ENCODE peak calls at places on chromosomes 3 and 15, in nine cellular contexts. P is aorta; D is C1 segment of cervical spinal cord; S is ascending aorta; F is T-helper 2 cell; R is activated B cell treated with CpG ODN at 0.5 μM for 24 hours; Z is stimulated activated naive CD4-positive, alpha-beta T cell; X is iPS-NIHi11; H is NB4. A is an unnamed sample.
A peak's percentile ranks its signal among the peaks of the same experiment; 100 is the strongest.

GRCh38 chr3:127999509-128000106 is 52.6 kb upstream of the SEC61A1 start:
- DNase-seq in R (no peak), F (no peak), X (no peak), H (no peak), D (no peak), Z (no peak), S (no peak), P (no peak), A (no peak)

GRCh38 chr3:28958656-28959055 is 322.2 kb upstream of the RBMS3 start:
- DNase-seq in X (no peak), F (no peak), D (no peak), H (no peak), Z (no peak), S (no peak), R (no peak), P (no peak), A (no peak)

GRCh38 chr3:111807826-111808225 is 51.2 kb upstream of the PHLDB2 start:
- DNase-seq in X (no peak), F (no peak), P (no peak), H (no peak), Z (no peak), R (no peak), S (no peak), D (no peak), A (no peak)

GRCh38 chr3:188154758-188155574 is 1.0 kb downstream of the LPP start:
- DNase-seq in X (no peak), Z (no peak), D (no peak), H (no peak), F (no peak), P (no peak), R (no peak), S (no peak), A (no peak)

GRCh38 chr15:76071816-76072215 is 12.0 kb downstream of the TMEM266 start:
- DNase-seq in F (no peak), H (no peak), X (no peak), D (no peak), P (no peak), S (no peak), Z (no peak), R (no peak), A (no peak)

GRCh38 chr3:169304716-169305115 is 358.8 kb downstream of the MECOM start:
- DNase-seq in X (no peak), S (no peak), Z (no peak), R (no peak), F (no peak), D (no peak), P (no peak), H (no peak), A (no peak)

GRCh38 chr3:189664311-189664710 is 33.1 kb downstream of the TP63 start:
- DNase-seq in P (no peak), Z (no peak), X (peak; percentile 12), R (no peak), S (no peak), D (no peak), F (no peak), H (peak; percentile 50), A (peak; percentile 88)

GRCh38 chr3:127688416-127689265 is 15.9 kb downstream of the ABTB1 start:
- DNase-seq in F (no peak), H (no peak), R (peak; percentile 5), X (no peak), Z (no peak), S (no peak), P (peak; percentile 73), D (no peak), A (no peak)

GRCh38 chr3:96657710-96658109 is 156.7 kb upstream of the EPHA6 start:
- DNase-seq in P (no peak), S (no peak), X (no peak), D (no peak), H (no peak), R (no peak), F (no peak), Z (no peak), A (no peak)

GRCh38 chr15:85766007-85766831 is 28.5 kb downstream of the KLHL25 start:
- DNase-seq in D (no peak), X (no peak), H (no peak), R (no peak), S (no peak), Z (no peak), F (no peak), P (no peak), A (no peak)

GRCh38 chr3:185825639-185826481 is 1.0 kb upstream of the IGF2BP2 start:
- DNase-seq in Z (peak; percentile 11), F (no peak), D (no peak), S (no peak), P (peak; percentile 61), R (peak; percentile 33), X (peak; percentile 86), H (peak; percentile 44), A (no peak)

GRCh38 chr3:62369476-62369743 is 3.9 kb downstream of the FEZF2 start:
- DNase-seq in H (no peak), D (no peak), F (no peak), Z (no peak), P (no peak), R (no peak), X (no peak), S (no peak), A (no peak)

GRCh38 chr3:158725348-158725966 is 6.8 kb downstream of the RARRES1 start:
- DNase-seq in S (no peak), Z (no peak), P (peak; percentile 85), R (no peak), H (no peak), X (no peak), D (no peak), F (no peak), A (peak; percentile 93)